ENCODE peak calls at places on chromosome 5, in five cellular contexts. C is body of pancreas, Y is GDM1, A is cardiac septum, W is GM13977. B is an unnamed sample.
A peak's percentile ranks its signal among the peaks of the same experiment; 100 is the strongest.

GRCh38 chr5:32329395-32329834 is 16.7 kb upstream of the MTMR12 start:
- DNase-seq in C (peak; percentile 77), Y (peak; percentile 49), A (no peak), W (peak; percentile 86), B (peak; percentile 55)

GRCh38 chr5:176647030-176647869 is at the start of gene TSPAN17:
- DNase-seq in C (peak; percentile 100), Y (peak; percentile 98), A (peak; percentile 100), W (peak; percentile 100), B (peak; percentile 93)

GRCh38 chr5:62722360-62722759 is 143.7 kb downstream of the LRRC70 start:
- DNase-seq in C (no peak), Y (no peak), A (no peak), W (no peak), B (no peak)

GRCh38 chr5:74648835-74649286 is 8.3 kb upstream of the ENC1 start:
- DNase-seq in C (peak; percentile 48), Y (peak; percentile 58), A (no peak), W (peak; percentile 70), B (peak; percentile 70)

GRCh38 chr5:24110019-24110615 is 534.7 kb downstream of the CDH10 start:
- DNase-seq in C (no peak), Y (no peak), A (no peak), W (peak; percentile 8), B (peak; percentile 46)

GRCh38 chr5:103217101-103217500 is 41.5 kb upstream of the MACIR start:
- DNase-seq in C (no peak), Y (no peak), A (no peak), W (no peak), B (no peak)

GRCh38 chr5:146441896-146442295 is 5.2 kb upstream of the TCERG1 start:
- DNase-seq in C (no peak), Y (no peak), A (no peak), W (no peak), B (no peak)

GRCh38 chr5:26761040-26761439 is 277.3 kb downstream of the CDH9 start:
- DNase-seq in C (no peak), Y (no peak), A (no peak), W (no peak), B (no peak)

GRCh38 chr5:42993516-42994284 is 46.4 kb downstream of the ANXA2R start:
- DNase-seq in C (peak; percentile 20), Y (peak; percentile 54), A (no peak), W (no peak), B (no peak)

GRCh38 chr5:33433303-33434255 is 7.2 kb upstream of the TARS1 start:
- DNase-seq in C (no peak), Y (no peak), A (no peak), W (no peak), B (no peak)

GRCh38 chr5:159800131-159800830 is 116.0 kb upstream of the ADRA1B start:
- DNase-seq in C (no peak), Y (no peak), A (no peak), W (no peak), B (peak; percentile 77)

GRCh38 chr5:36060516-36060885 is 6.2 kb downstream of the UGT3A2 start:
- DNase-seq in C (no peak), Y (no peak), A (no peak), W (no peak), B (no peak)

GRCh38 chr5:176892663-176893062 is 6.5 kb downstream of the HK3 start:
- DNase-seq in C (no peak), Y (no peak), A (no peak), W (peak; percentile 2), B (no peak)

GRCh38 chr5:1288439-1289335 is 6.2 kb downstream of the TERT start:
- DNase-seq in C (no peak), Y (no peak), A (no peak), W (no peak), B (no peak)

GRCh38 chr5:1110930-1111726 is 735 bp downstream of the SLC12A7 start:
- DNase-seq in C (peak; percentile 56), Y (no peak), A (no peak), W (peak; percentile 64), B (no peak)

GRCh38 chr5:143542798-143543144 is 139.3 kb upstream of the NR3C1 start:
- DNase-seq in C (no peak), Y (no peak), A (no peak), W (no peak), B (no peak)

GRCh38 chr5:33362915-33363314 is 77.8 kb upstream of the TARS1 start:
- DNase-seq in C (peak; percentile 22), Y (no peak), A (no peak), W (no peak), B (no peak)

GRCh38 chr5:158967566-158967965 is 132.2 kb downstream of the EBF1 start:
- DNase-seq in C (no peak), Y (no peak), A (no peak), W (no peak), B (peak; percentile 33)

GRCh38 chr5:93735378-93735777 is 6.0 kb downstream of the POU5F2 start:
- DNase-seq in C (no peak), Y (no peak), A (no peak), W (no peak), B (no peak)

GRCh38 chr5:72622152-72622760 is 115.0 kb upstream of the ZNF366 start:
- DNase-seq in C (no peak), Y (no peak), A (no peak), W (no peak), B (no peak)

GRCh38 chr5:35754481-35754880 is 102.2 kb upstream of the IL7R start:
- DNase-seq in C (no peak), Y (no peak), A (no peak), W (no peak), B (no peak)

GRCh38 chr5:103938151-103938671 is 375.6 kb upstream of the NUDT12 start:
- DNase-seq in C (no peak), Y (no peak), A (no peak), W (no peak), B (no peak)

GRCh38 chr5:132475531-132475930 is 15.0 kb downstream of the IRF1 start:
- DNase-seq in C (no peak), Y (no peak), A (no peak), W (no peak), B (no peak)

GRCh38 chr5:102916114-102916513 is 161.0 kb downstream of the PAM start:
- DNase-seq in C (no peak), Y (no peak), A (no peak), W (no peak), B (peak; percentile 12)

GRCh38 chr5:141517902-141518610 is 29.2 kb downstream of the PCDHGC5 start:
- DNase-seq in C (no peak), Y (no peak), A (no peak), W (no peak), B (no peak)

GRCh38 chr5:6328173-6328572 is 50.2 kb downstream of the MED10 start:
- DNase-seq in C (no peak), Y (no peak), A (peak; percentile 41), W (no peak), B (peak; percentile 19)

GRCh38 chr5:130055572-130055971 is 151.3 kb downstream of the CHSY3 start:
- DNase-seq in C (no peak), Y (no peak), A (no peak), W (no peak), B (no peak)